ENCODE peak calls at places on chromosomes 13 and 19, in eight cellular contexts. One of them, this sample, is unnamed.

GRCh38 chr13:72384186-72384823 is 343.1 kb downstream of the MZT1 start:
- DNase-seq in left colon: no peak
- DNase-seq in psoas muscle: no peak
- DNase-seq in AG09319: no peak
- DNase-seq in endothelial cell: no peak
- DNase-seq in GM04503: no peak
- DNase-seq in T-helper 17 cell: no peak
- DNase-seq in M059J: peak
- DNase-seq in this sample: no peak

GRCh38 chr13:44868397-44868796 is 120.9 kb downstream of the NUFIP1 start:
- DNase-seq in AG09319: no peak
- DNase-seq in T-helper 17 cell: no peak
- DNase-seq in psoas muscle: no peak
- DNase-seq in left colon: no peak
- DNase-seq in GM04503: no peak
- DNase-seq in M059J: no peak
- DNase-seq in endothelial cell: no peak
- DNase-seq in this sample: no peak

GRCh38 chr13:106143392-106143791 is 392.1 kb downstream of the EFNB2 start:
- DNase-seq in T-helper 17 cell: no peak
- DNase-seq in psoas muscle: no peak
- DNase-seq in GM04503: no peak
- DNase-seq in endothelial cell: no peak
- DNase-seq in M059J: no peak
- DNase-seq in left colon: no peak
- DNase-seq in AG09319: peak
- DNase-seq in this sample: no peak

GRCh38 chr19:31506102-31506501 is 156.9 kb upstream of the TSHZ3 start:
- DNase-seq in AG09319: no peak
- DNase-seq in M059J: no peak
- DNase-seq in endothelial cell: no peak
- DNase-seq in left colon: no peak
- DNase-seq in psoas muscle: no peak
- DNase-seq in GM04503: no peak
- DNase-seq in T-helper 17 cell: no peak
- DNase-seq in this sample: no peak

GRCh38 chr13:30907167-30907761 is 1.2 kb downstream of the MEDAG start:
- DNase-seq in GM04503: no peak
- DNase-seq in T-helper 17 cell: no peak
- DNase-seq in endothelial cell: no peak
- DNase-seq in left colon: no peak
- DNase-seq in M059J: peak
- DNase-seq in psoas muscle: no peak
- DNase-seq in AG09319: no peak
- DNase-seq in this sample: no peak

GRCh38 chr13:51202477-51203046 is 19.6 kb upstream of the FAM124A start:
- DNase-seq in T-helper 17 cell: no peak
- DNase-seq in AG09319: no peak
- DNase-seq in M059J: no peak
- DNase-seq in psoas muscle: no peak
- DNase-seq in GM04503: no peak
- DNase-seq in left colon: no peak
- DNase-seq in endothelial cell: no peak
- DNase-seq in this sample: no peak

GRCh38 chr19:43470288-43470687 is 4.9 kb upstream of the LYPD3 start:
- DNase-seq in psoas muscle: no peak
- DNase-seq in GM04503: no peak
- DNase-seq in endothelial cell: no peak
- DNase-seq in T-helper 17 cell: no peak
- DNase-seq in AG09319: no peak
- DNase-seq in left colon: no peak
- DNase-seq in M059J: peak
- DNase-seq in this sample: no peak

GRCh38 chr13:94548382-94549240 is 47.3 kb downstream of the TGDS start:
- DNase-seq in GM04503: peak
- DNase-seq in endothelial cell: peak
- DNase-seq in T-helper 17 cell: no peak
- DNase-seq in AG09319: no peak
- DNase-seq in M059J: no peak
- DNase-seq in left colon: peak
- DNase-seq in psoas muscle: peak
- DNase-seq in this sample: peak

GRCh38 chr13:101576452-101576851 is 124.0 kb downstream of the ITGBL1 start:
- DNase-seq in endothelial cell: no peak
- DNase-seq in T-helper 17 cell: no peak
- DNase-seq in GM04503: no peak
- DNase-seq in left colon: no peak
- DNase-seq in AG09319: no peak
- DNase-seq in psoas muscle: no peak
- DNase-seq in M059J: peak
- DNase-seq in this sample: no peak

GRCh38 chr19:6587093-6587820 is 3.7 kb downstream of the CD70 start:
- DNase-seq in AG09319: no peak
- DNase-seq in left colon: peak
- DNase-seq in T-helper 17 cell: no peak
- DNase-seq in psoas muscle: no peak
- DNase-seq in endothelial cell: no peak
- DNase-seq in M059J: no peak
- DNase-seq in GM04503: no peak
- DNase-seq in this sample: no peak

GRCh38 chr19:48568345-48568886 is 16.4 kb downstream of the SULT2B1 start:
- DNase-seq in psoas muscle: peak
- DNase-seq in T-helper 17 cell: no peak
- DNase-seq in AG09319: peak
- DNase-seq in M059J: peak
- DNase-seq in GM04503: peak
- DNase-seq in left colon: peak
- DNase-seq in endothelial cell: no peak
- DNase-seq in this sample: peak

GRCh38 chr19:11142528-11143171 is 12.9 kb downstream of the SPC24 start:
- DNase-seq in psoas muscle: peak
- DNase-seq in GM04503: peak
- DNase-seq in left colon: peak
- DNase-seq in T-helper 17 cell: no peak
- DNase-seq in AG09319: peak
- DNase-seq in endothelial cell: peak
- DNase-seq in M059J: peak
- DNase-seq in this sample: peak

GRCh38 chr19:1321539-1321938 is 35.9 kb downstream of the EFNA2 start:
- DNase-seq in endothelial cell: no peak
- DNase-seq in M059J: no peak
- DNase-seq in AG09319: no peak
- DNase-seq in GM04503: no peak
- DNase-seq in left colon: no peak
- DNase-seq in T-helper 17 cell: no peak
- DNase-seq in psoas muscle: no peak
- DNase-seq in this sample: no peak

GRCh38 chr13:44132710-44133109 is 240.9 kb upstream of the SERP2 start:
- DNase-seq in endothelial cell: no peak
- DNase-seq in psoas muscle: peak
- DNase-seq in AG09319: no peak
- DNase-seq in left colon: peak
- DNase-seq in M059J: peak
- DNase-seq in T-helper 17 cell: no peak
- DNase-seq in GM04503: no peak
- DNase-seq in this sample: no peak

GRCh38 chr19:35642798-35643254 is 1.3 kb downstream of the ETV2 start:
- DNase-seq in M059J: no peak
- DNase-seq in AG09319: no peak
- DNase-seq in endothelial cell: peak
- DNase-seq in GM04503: no peak
- DNase-seq in psoas muscle: no peak
- DNase-seq in T-helper 17 cell: no peak
- DNase-seq in left colon: no peak
- DNase-seq in this sample: no peak